ENCODE peak calls at places on chromosomes 6 and 20, in six cellular contexts. K, N, A, Y, U and G are unnamed samples.

GRCh38 chr6:50936277-50936681 is 117.6 kb downstream of the TFAP2B start:
- DNase-seq in A (no peak), N (no peak), Y (no peak), U (no peak), K (no peak), G (no peak)

GRCh38 chr20:12252793-12253192 is 335.1 kb downstream of the BTBD3 start:
- DNase-seq in N (no peak), Y (no peak), K (no peak), A (peak), U (no peak), G (no peak)

GRCh38 chr6:104940881-104941693 is 15.8 kb upstream of the LIN28B start:
- DNase-seq in A (peak), Y (peak), U (no peak), K (no peak), N (no peak), G (no peak)

GRCh38 chr6:162772466-162772865 is 44.7 kb downstream of the PACRG start:
- DNase-seq in U (no peak), A (no peak), Y (no peak), K (no peak), N (no peak), G (no peak)

GRCh38 chr6:125957845-125958244 is 1.3 kb downstream of the HINT3 start:
- DNase-seq in A (peak), K (no peak), Y (no peak), U (no peak), N (peak), G (no peak)

GRCh38 chr20:1924910-1925861 is 30.0 kb downstream of the SIRPA start:
- DNase-seq in U (no peak), Y (no peak), A (peak), K (no peak), N (no peak), G (no peak)

GRCh38 chr6:125300992-125301434 is 754 bp downstream of the HDDC2 start:
- DNase-seq in Y (no peak), A (peak), N (peak), U (no peak), K (no peak), G (no peak)

GRCh38 chr20:44188752-44189151 is 1.8 kb upstream of the JPH2 start:
- DNase-seq in Y (no peak), N (peak), U (no peak), A (no peak), K (peak), G (no peak)

GRCh38 chr20:22385602-22386299 is 198.6 kb downstream of the FOXA2 start:
- DNase-seq in U (no peak), K (no peak), N (no peak), Y (no peak), A (peak), G (no peak)

DNA sequence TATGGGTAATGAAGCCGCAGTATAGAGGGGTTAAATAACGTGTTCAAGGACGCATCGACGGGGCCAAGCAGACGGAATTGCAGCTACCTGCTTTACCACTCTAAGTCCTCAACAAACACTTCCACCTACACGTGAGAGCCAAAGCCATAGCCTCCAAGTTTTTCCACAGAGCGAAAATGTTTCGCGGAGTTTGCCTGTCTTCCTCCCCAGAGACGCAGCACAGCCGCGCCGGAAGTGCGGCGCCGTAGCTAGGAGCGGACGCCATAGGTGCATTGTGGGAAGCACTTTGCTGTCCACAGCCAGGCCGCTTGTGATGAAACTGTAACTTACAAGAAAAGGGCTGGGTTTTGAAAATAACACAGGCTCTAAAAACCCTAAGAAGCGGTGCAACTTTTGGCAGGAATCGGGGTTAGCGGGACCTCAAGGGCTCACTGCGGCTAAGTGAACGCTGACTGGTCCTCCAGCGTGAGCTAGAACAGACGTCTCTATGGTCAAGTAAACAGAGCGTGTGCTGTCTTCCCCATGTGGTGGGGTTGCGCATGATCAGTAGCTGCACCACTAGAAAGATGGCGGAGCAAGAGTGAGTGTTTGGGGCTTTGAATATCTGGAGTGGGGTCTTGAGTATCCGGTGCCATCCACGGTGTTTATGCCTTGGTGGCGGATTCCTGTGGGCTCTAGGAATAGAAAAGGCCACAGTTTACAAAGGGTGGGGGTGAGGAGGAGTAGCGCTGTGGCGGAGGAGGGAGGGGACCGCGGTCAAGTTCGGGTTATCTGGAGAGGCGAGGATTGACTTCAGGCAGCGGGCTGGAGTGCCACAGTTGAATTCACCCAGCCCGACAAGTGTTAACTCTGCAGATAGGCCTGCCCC is at the start of gene RPL7L1:
- DNase-seq in K (peak), A (peak), Y (peak), U (peak), N (peak), G (peak)
- TF ChIP-seq CTCF in K (peak), A (no peak), Y (no peak), U (no peak), N (no peak), G (no peak)

GRCh38 chr20:49170714-49171113 is 17.4 kb downstream of the STAU1 start:
- DNase-seq in N (no peak), K (no peak), A (no peak), U (no peak), Y (no peak), G (no peak)

GRCh38 chr20:49169547-49169946 is 18.6 kb downstream of the STAU1 start:
- DNase-seq in U (no peak), A (no peak), K (no peak), N (no peak), Y (no peak), G (no peak)

GRCh38 chr20:49165611-49166010 is 22.5 kb downstream of the STAU1 start:
- DNase-seq in A (no peak), U (no peak), K (no peak), Y (no peak), N (no peak), G (no peak)

GRCh38 chr20:49166534-49167449 is 21.3 kb downstream of the STAU1 start:
- DNase-seq in K (no peak), U (no peak), N (no peak), A (no peak), Y (no peak), G (no peak)

DNA sequence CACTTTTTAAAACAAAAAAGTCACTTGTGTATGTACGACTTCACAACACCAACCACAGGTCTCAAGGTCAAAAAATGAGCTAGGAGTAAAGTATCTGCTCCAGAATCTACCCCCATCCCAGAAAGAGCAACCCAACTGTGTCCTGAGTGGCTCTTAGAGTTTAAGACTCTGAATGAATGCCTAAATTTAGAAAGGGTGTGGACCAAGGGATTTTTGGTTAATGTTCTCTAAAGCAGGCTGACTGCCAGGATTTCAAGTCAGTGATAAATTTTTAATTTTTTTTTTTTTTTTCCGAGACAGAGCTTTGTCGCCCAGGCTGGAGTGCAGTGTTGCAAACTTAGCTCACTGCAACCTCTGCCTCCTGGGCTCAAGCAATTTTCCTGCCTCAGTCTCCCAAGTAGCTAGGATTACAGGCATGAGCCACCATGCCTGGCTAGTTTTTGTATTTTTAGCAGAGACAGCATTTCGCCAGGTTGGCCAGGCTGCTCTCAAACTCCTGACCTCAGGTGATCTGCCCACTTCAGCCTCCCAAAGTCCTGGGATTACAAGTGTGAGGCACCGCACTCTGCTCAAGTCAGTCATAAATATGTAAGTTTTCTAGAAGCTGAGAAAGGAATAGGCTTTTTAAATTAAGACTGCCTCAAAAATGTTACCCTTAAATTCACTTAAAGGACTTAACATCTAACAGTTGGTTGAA is 20.2 kb downstream of the STAU1 start:
- DNase-seq in U (no peak), N (no peak), A (no peak), K (no peak), Y (no peak), G (no peak)
- H3K27ac ChIP-seq in U (no peak), N (no peak), A (peak), K (peak), Y (no peak), G (no peak)

GRCh38 chr20:63215101-63216040 is 560 bp downstream of the YTHDF1 start:
- DNase-seq in A (peak), U (no peak), Y (no peak), K (no peak), N (peak), G (peak)
- TF ChIP-seq CTCF in A (peak), U (no peak), Y (no peak), K (no peak), N (peak), G (peak)

GRCh38 chr20:62804021-62804631 is 509 bp upstream of the OGFR start:
- DNase-seq in A (no peak), U (no peak), K (no peak), N (no peak), Y (no peak), G (no peak)

GRCh38 chr20:62806383-62807050 is 1.9 kb downstream of the OGFR start:
- DNase-seq in N (no peak), Y (no peak), K (no peak), U (no peak), A (no peak), G (no peak)

GRCh38 chr20:62805365-62805710 is 703 bp downstream of the OGFR start:
- DNase-seq in A (peak), Y (no peak), U (no peak), N (no peak), K (no peak), G (no peak)

GRCh38 chr20:62804632-62805364 is at the start of gene OGFR:
- DNase-seq in N (peak), K (peak), Y (peak), U (peak), A (peak), G (peak)

GRCh38 chr20:62805711-62806382 is 1.2 kb downstream of the OGFR start:
- DNase-seq in N (peak), Y (peak), K (no peak), U (no peak), A (no peak), G (peak)
- H3K27ac ChIP-seq in N (peak), Y (peak), K (peak), U (peak), A (no peak), G (peak)

DNA sequence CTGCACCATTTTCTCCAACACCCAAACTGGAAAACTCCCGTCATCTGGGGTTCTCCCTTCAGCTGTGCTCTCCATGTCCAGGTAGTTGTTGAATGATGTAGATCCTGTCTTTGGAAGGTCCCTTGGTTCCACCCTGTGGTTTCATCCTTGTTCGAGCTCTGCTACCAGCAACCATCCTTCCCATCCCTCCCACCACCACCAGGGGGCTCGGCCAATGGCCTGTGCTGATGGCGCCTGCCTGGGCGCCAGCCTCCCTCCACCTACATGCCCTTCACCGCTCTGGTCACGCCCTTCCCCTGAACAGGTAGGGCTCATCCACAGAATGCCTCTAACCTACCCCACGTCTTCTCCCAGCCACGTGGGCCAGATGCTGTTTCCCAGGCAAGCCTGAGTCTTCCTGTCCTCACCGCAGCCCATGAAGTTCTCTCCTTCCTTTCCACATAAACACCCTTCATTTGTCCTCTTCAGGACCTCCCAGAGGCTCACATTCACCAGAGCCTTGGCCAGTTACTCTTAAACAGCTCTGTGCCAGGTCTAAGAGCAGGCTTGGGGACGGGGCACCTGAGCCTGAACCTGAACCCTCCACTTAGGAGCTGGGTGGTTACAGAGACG is 75.1 kb upstream of the DUSP22 start:
- DNase-seq in Y (no peak), A (peak), U (no peak), N (peak), K (no peak), G (no peak)
- TF ChIP-seq CTCF in Y (peak), A (peak), U (peak), N (peak), K (no peak), G (peak)

DNA sequence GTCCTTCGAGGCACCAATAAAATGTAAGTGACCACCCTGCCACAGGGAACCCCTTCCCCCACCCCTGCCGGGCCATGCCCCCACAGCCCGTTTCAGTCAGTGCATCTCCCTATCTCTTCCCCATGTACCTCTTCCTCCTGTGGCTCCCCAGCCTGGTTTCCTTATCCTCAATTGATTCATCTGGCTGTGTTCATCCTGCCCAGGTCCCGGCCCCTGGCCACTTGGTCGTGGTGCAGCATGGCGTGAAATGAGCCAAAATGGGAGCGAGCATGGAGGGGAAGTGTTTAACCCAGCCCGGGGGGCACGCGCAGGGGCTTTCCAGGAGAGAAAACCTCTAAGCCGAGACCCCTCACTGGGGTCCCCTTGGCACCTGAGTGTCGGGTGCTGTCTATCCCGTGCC is 35.9 kb downstream of the HM13 start:
- DNase-seq in A (no peak), U (no peak), N (no peak), K (no peak), Y (no peak), G (no peak)
- H3K27ac ChIP-seq in A (no peak), U (no peak), N (no peak), K (no peak), Y (no peak), G (no peak)

GRCh38 chr6:99225172-99225571 is 124.3 kb downstream of the FAXC start:
- DNase-seq in A (no peak), U (no peak), N (no peak), Y (no peak), K (no peak), G (no peak)
- TF ChIP-seq CTCF in A (no peak), U (no peak), N (no peak), Y (no peak), K (no peak), G (no peak)

GRCh38 chr6:18976966-18977365 is 589.8 kb downstream of the RNF144B start:
- DNase-seq in Y (no peak), U (no peak), N (no peak), K (no peak), A (no peak), G (no peak)
- H3K27ac ChIP-seq in Y (no peak), U (no peak), N (no peak), K (no peak), A (no peak), G (no peak)

GRCh38 chr6:42911171-42912021 is 4.5 kb upstream of the PTCRA start:
- DNase-seq in Y (no peak), A (peak), U (no peak), N (no peak), K (no peak), G (no peak)
- TF ChIP-seq CTCF in Y (no peak), A (peak), U (no peak), N (no peak), K (no peak), G (no peak)

GRCh38 chr20:33724439-33725094 is 4.5 kb upstream of the PXMP4 start:
- DNase-seq in A (no peak), Y (no peak), U (no peak), N (peak), K (no peak), G (no peak)

GRCh38 chr20:33721391-33722140 is 1.5 kb upstream of the PXMP4 start:
- DNase-seq in A (no peak), K (no peak), U (no peak), N (no peak), Y (no peak), G (no peak)

GRCh38 chr20:33716498-33716897 is 3.6 kb downstream of the PXMP4 start:
- DNase-seq in A (no peak), K (no peak), U (no peak), N (no peak), Y (no peak), G (no peak)

GRCh38 chr20:33719277-33719988 is 677 bp downstream of the PXMP4 start:
- DNase-seq in A (no peak), Y (no peak), N (peak), U (no peak), K (no peak), G (no peak)

DNA sequence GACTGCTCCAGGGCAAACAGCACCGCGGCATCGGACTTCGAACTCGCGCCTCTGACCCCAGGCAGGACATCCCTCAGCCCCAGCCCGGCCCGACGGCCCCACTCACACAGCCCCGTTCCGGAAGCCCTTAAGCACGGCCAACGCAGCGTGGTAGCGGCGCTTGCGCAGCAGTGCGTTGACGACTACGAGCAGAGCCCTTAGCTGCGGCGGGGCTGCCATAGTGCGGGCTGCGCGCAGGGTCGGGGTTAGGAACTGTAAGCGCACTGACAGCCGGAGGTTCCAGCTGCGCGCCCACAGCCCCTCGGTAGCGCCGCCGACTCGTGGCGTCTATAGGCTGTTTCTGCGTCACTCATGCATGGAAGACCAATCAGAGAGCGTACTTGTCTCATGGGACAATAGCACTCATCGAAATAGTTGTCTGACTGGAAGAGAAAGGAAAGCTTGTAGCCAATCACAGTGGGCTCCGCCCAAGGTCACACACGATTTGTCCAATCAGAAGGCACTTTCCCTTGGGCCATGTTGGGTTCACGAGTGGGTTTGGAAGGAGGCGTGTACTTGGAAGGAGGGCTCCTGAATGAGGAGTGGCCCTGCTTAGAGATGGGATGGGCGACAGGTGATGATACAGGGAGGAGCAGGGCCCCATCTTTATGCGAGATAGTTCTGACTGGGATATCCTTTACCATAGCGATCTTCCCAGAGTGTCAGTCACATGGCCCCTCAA is at the start of gene PXMP4:
- DNase-seq in A (peak), K (peak), N (peak), U (peak), Y (peak), G (peak)
- H3K27ac ChIP-seq in A (no peak), K (peak), N (peak), U (peak), Y (peak), G (no peak)